ENCODE peak calls at places on chromosomes 12 and 14, in nine cellular contexts. H is mucosa of gallbladder, D is LNCaP clone FGC, V is lung microvascular endothelial cell, F is GM20000, T is GM12865, L is fibroblast of pulmonary artery, Z is NCI-H226, G is GM04504. Y is an unnamed sample.

GRCh38 chr12:48979602-48980388 is 1.7 kb downstream of the WNT1 start:
- DNase-seq in T (peak; percentile 44), G (no peak), V (no peak), H (no peak), L (no peak), F (peak; percentile 68), D (no peak), Z (no peak), Y (no peak)

GRCh38 chr12:32273712-32274111 is 125.6 kb upstream of the FGD4 start:
- DNase-seq in H (peak; percentile 15), D (no peak), T (peak; percentile 86), L (no peak), V (peak; percentile 24), F (peak; percentile 42), G (no peak), Z (no peak), Y (no peak)

GRCh38 chr12:106423291-106423690 is 65.7 kb downstream of the POLR3B start:
- DNase-seq in G (no peak), H (no peak), V (no peak), Z (no peak), D (no peak), T (no peak), F (no peak), L (no peak), Y (no peak)

GRCh38 chr14:103909531-103910261 is 18.6 kb upstream of the TDRD9 start:
- DNase-seq in D (no peak), V (no peak), L (no peak), Z (no peak), H (no peak), G (no peak), F (no peak), T (no peak), Y (no peak)

GRCh38 chr12:118498171-118498570 is 121.8 kb downstream of the SUDS3 start:
- DNase-seq in L (no peak), V (no peak), G (no peak), F (no peak), D (no peak), T (no peak), Z (peak; percentile 28), H (peak; percentile 11), Y (peak; percentile 40)

GRCh38 chr12:12018454-12018853 is 52.3 kb upstream of the BCL2L14 start:
- DNase-seq in H (no peak), V (no peak), F (no peak), G (no peak), T (no peak), L (peak; percentile 63), D (no peak), Z (peak; percentile 20), Y (no peak)

GRCh38 chr12:60059180-60059579 is 463.4 kb downstream of the SLC16A7 start:
- DNase-seq in V (no peak), L (no peak), T (no peak), Z (no peak), G (no peak), F (no peak), D (no peak), H (no peak), Y (no peak)

GRCh38 chr12:1797011-1797901 is 23.1 kb upstream of the LRTM2 start:
- DNase-seq in Z (no peak), L (no peak), D (no peak), T (peak; percentile 64), F (peak; percentile 68), V (no peak), H (peak; percentile 9), G (no peak), Y (peak; percentile 29)

GRCh38 chr14:101819251-101819990 is 57.9 kb downstream of the PPP2R5C start:
- DNase-seq in V (no peak), G (no peak), Z (no peak), L (no peak), F (no peak), T (no peak), H (no peak), D (no peak), Y (no peak)

GRCh38 chr14:51969852-51970251 is 19.5 kb upstream of the RTRAF start:
- DNase-seq in F (no peak), L (no peak), D (no peak), H (no peak), Z (no peak), T (no peak), G (no peak), V (no peak), Y (no peak)

GRCh38 chr14:69592923-69593677 is 18.3 kb upstream of the SUSD6 start:
- DNase-seq in T (peak; percentile 47), L (peak; percentile 73), H (peak; percentile 49), D (no peak), G (peak; percentile 44), F (no peak), Z (no peak), V (no peak), Y (no peak)